ENCODE peak calls at places on chromosomes 2 and 18, in six cellular contexts. L is T1000; P is activated CD4-positive, CD25-positive, alpha-beta regulatory T cell; U is osteocyte; A is stimulated activated CD4-positive, alpha-beta T cell treated with anti-CD3 and anti-CD28 coated beads, Interleukin-12 subunit alpha, Interleukin-12 subunit beta, amount 100 ng/mL, for 4 hours; G is activated gamma-delta T cell treated with Interleukin-2 at 50 U/mL for 16 hours. F is an unnamed sample.

GRCh38 chr2:187493877-187494568 is 46.0 kb upstream of the CALCRL start:
- DNase-seq in L (no peak), U (no peak), G (no peak), P (no peak), A (no peak), F (no peak)

GRCh38 chr2:207107551-207107950 is 58.2 kb downstream of the KLF7 start:
- DNase-seq in P (no peak), U (no peak), G (peak; percentile 10), A (no peak), L (no peak), F (no peak)

GRCh38 chr2:215736653-215737290 is 276.6 kb downstream of the MREG start:
- DNase-seq in U (no peak), G (no peak), L (no peak), A (no peak), P (no peak), F (no peak)

GRCh38 chr2:150047731-150048130 is 439.7 kb downstream of the RND3 start:
- DNase-seq in U (no peak), G (no peak), P (no peak), A (no peak), L (no peak), F (no peak)

GRCh38 chr2:85308951-85309555 is 18.7 kb downstream of the TGOLN2 start:
- DNase-seq in L (no peak), U (no peak), G (no peak), P (no peak), A (no peak), F (no peak)

GRCh38 chr2:59301466-59302402 is 1060.6 kb upstream of the FANCL start:
- DNase-seq in L (no peak), U (no peak), P (no peak), G (no peak), A (no peak), F (peak; percentile 58)

GRCh38 chr18:68713791-68714190 is 1.1 kb downstream of the TMX3 start:
- DNase-seq in U (no peak), G (no peak), P (no peak), L (no peak), A (no peak), F (no peak)

GRCh38 chr2:237431372-237431771 is 17.4 kb upstream of the COL6A3 start:
- DNase-seq in G (no peak), A (no peak), P (no peak), U (no peak), L (no peak), F (no peak)

GRCh38 chr2:218873359-218874194 is 7.1 kb upstream of the WNT10A start:
- DNase-seq in G (no peak), L (no peak), A (peak; percentile 24), U (no peak), P (no peak), F (no peak)

GRCh38 chr2:95346236-95346737 is 49.1 kb downstream of the KCNIP3 start:
- DNase-seq in L (peak; percentile 26), P (no peak), G (no peak), A (peak; percentile 10), U (no peak), F (no peak)

GRCh38 chr2:76274154-76274553 is 563.4 kb upstream of the GCFC2 start:
- DNase-seq in U (no peak), P (no peak), A (no peak), G (no peak), L (no peak), F (no peak)

GRCh38 chr18:7021994-7022840 is 95.4 kb downstream of the LAMA1 start:
- DNase-seq in G (no peak), U (no peak), A (no peak), P (no peak), L (no peak), F (no peak)

GRCh38 chr2:75094405-75094804 is 104.9 kb downstream of the TACR1 start:
- DNase-seq in G (no peak), A (no peak), U (no peak), L (no peak), P (no peak), F (no peak)

GRCh38 chr18:27780061-27780740 is 396.7 kb downstream of the CDH2 start:
- DNase-seq in P (no peak), L (no peak), G (no peak), U (no peak), A (no peak), F (no peak)

GRCh38 chr2:18200771-18201170 is 322.3 kb downstream of the KCNS3 start:
- DNase-seq in G (no peak), L (no peak), U (no peak), P (no peak), A (no peak), F (no peak)

GRCh38 chr2:10668402-10669012 is 21.3 kb downstream of the NOL10 start:
- DNase-seq in U (no peak), L (no peak), G (peak; percentile 15), A (no peak), P (no peak), F (no peak)

GRCh38 chr2:53964987-53965687 is 5.7 kb downstream of the PSME4 start:
- DNase-seq in A (no peak), P (no peak), L (no peak), U (no peak), G (no peak), F (no peak)